ENCODE peak calls at places on chromosome X, in eight cellular contexts. One of them, this sample, is unnamed.

GRCh38 chrX:136662104-136662503 is 14.1 kb downstream of the CD40LG start:
- DNase-seq in endodermal cell: no peak
- DNase-seq in coronary artery: no peak
- DNase-seq in HCT116: no peak
- DNase-seq in IMR-90: no peak
- DNase-seq in psoas muscle: no peak
- DNase-seq in CD8-positive, alpha-beta T cell: no peak
- DNase-seq in neural progenitor cell: no peak
- DNase-seq in this sample: no peak

GRCh38 chrX:11334165-11334564 is 41.0 kb downstream of the AMELX start:
- DNase-seq in endodermal cell: no peak
- DNase-seq in coronary artery: no peak
- DNase-seq in HCT116: no peak
- DNase-seq in IMR-90: peak; percentile 38
- DNase-seq in psoas muscle: no peak
- DNase-seq in CD8-positive, alpha-beta T cell: no peak
- DNase-seq in neural progenitor cell: no peak
- DNase-seq in this sample: no peak

GRCh38 chrX:109374276-109374960 is 107.5 kb downstream of the GUCY2F start:
- DNase-seq in endodermal cell: peak; percentile 47
- DNase-seq in coronary artery: no peak
- DNase-seq in HCT116: no peak
- DNase-seq in IMR-90: no peak
- DNase-seq in psoas muscle: no peak
- DNase-seq in CD8-positive, alpha-beta T cell: no peak
- DNase-seq in neural progenitor cell: no peak
- DNase-seq in this sample: peak; percentile 36

GRCh38 chrX:71541546-71542022 is 8.7 kb downstream of the OGT start:
- DNase-seq in endodermal cell: no peak
- DNase-seq in coronary artery: no peak
- DNase-seq in HCT116: no peak
- DNase-seq in IMR-90: peak; percentile 75
- DNase-seq in psoas muscle: no peak
- DNase-seq in CD8-positive, alpha-beta T cell: no peak
- DNase-seq in neural progenitor cell: no peak
- DNase-seq in this sample: no peak

GRCh38 chrX:27445438-27445837 is 17.7 kb downstream of the PPP4R3C start:
- DNase-seq in endodermal cell: no peak
- DNase-seq in coronary artery: no peak
- DNase-seq in HCT116: no peak
- DNase-seq in IMR-90: no peak
- DNase-seq in psoas muscle: no peak
- DNase-seq in CD8-positive, alpha-beta T cell: no peak
- DNase-seq in neural progenitor cell: no peak
- DNase-seq in this sample: no peak

GRCh38 chrX:7346021-7346420 is 198.1 kb upstream of the PUDP start:
- DNase-seq in endodermal cell: no peak
- DNase-seq in coronary artery: no peak
- DNase-seq in HCT116: no peak
- DNase-seq in IMR-90: peak; percentile 73
- DNase-seq in psoas muscle: no peak
- DNase-seq in CD8-positive, alpha-beta T cell: no peak
- DNase-seq in neural progenitor cell: no peak
- DNase-seq in this sample: no peak

GRCh38 chrX:111083101-111083500 is 12.9 kb upstream of the PAK3 start:
- DNase-seq in endodermal cell: no peak
- DNase-seq in coronary artery: no peak
- DNase-seq in HCT116: no peak
- DNase-seq in IMR-90: no peak
- DNase-seq in psoas muscle: no peak
- DNase-seq in CD8-positive, alpha-beta T cell: no peak
- DNase-seq in neural progenitor cell: no peak
- DNase-seq in this sample: no peak

GRCh38 chrX:7132335-7133035 is 15.0 kb upstream of the STS start:
- DNase-seq in endodermal cell: peak; percentile 86
- DNase-seq in coronary artery: no peak
- DNase-seq in HCT116: peak; percentile 56
- DNase-seq in IMR-90: peak; percentile 73
- DNase-seq in psoas muscle: no peak
- DNase-seq in CD8-positive, alpha-beta T cell: no peak
- DNase-seq in neural progenitor cell: peak; percentile 42
- DNase-seq in this sample: peak; percentile 79

GRCh38 chrX:103488794-103489193 is 30.5 kb downstream of the RAB40A start:
- DNase-seq in endodermal cell: no peak
- DNase-seq in coronary artery: no peak
- DNase-seq in HCT116: no peak
- DNase-seq in IMR-90: no peak
- DNase-seq in psoas muscle: no peak
- DNase-seq in CD8-positive, alpha-beta T cell: no peak
- DNase-seq in neural progenitor cell: no peak
- DNase-seq in this sample: no peak

GRCh38 chrX:23742174-23742692 is 843 bp downstream of the ACOT9 start:
- DNase-seq in endodermal cell: peak; percentile 66
- DNase-seq in coronary artery: no peak
- DNase-seq in HCT116: no peak
- DNase-seq in IMR-90: peak; percentile 74
- DNase-seq in psoas muscle: peak; percentile 80
- DNase-seq in CD8-positive, alpha-beta T cell: no peak
- DNase-seq in neural progenitor cell: peak; percentile 36
- DNase-seq in this sample: peak; percentile 40

GRCh38 chrX:103398321-103398937 is 22.1 kb downstream of the BEX3 start:
- DNase-seq in endodermal cell: no peak
- DNase-seq in coronary artery: no peak
- DNase-seq in HCT116: peak; percentile 37
- DNase-seq in IMR-90: peak; percentile 86
- DNase-seq in psoas muscle: no peak
- DNase-seq in CD8-positive, alpha-beta T cell: no peak
- DNase-seq in neural progenitor cell: no peak
- DNase-seq in this sample: no peak

GRCh38 chrX:45196701-45197100 is 4.0 kb downstream of the DIPK2B start:
- DNase-seq in endodermal cell: no peak
- DNase-seq in coronary artery: no peak
- DNase-seq in HCT116: no peak
- DNase-seq in IMR-90: peak; percentile 61
- DNase-seq in psoas muscle: no peak
- DNase-seq in CD8-positive, alpha-beta T cell: no peak
- DNase-seq in neural progenitor cell: no peak
- DNase-seq in this sample: no peak

GRCh38 chrX:136199365-136199764 is 51.8 kb downstream of the MAP7D3 start:
- DNase-seq in endodermal cell: no peak
- DNase-seq in coronary artery: no peak
- DNase-seq in HCT116: no peak
- DNase-seq in IMR-90: peak; percentile 69
- DNase-seq in psoas muscle: no peak
- DNase-seq in CD8-positive, alpha-beta T cell: no peak
- DNase-seq in neural progenitor cell: no peak
- DNase-seq in this sample: no peak

GRCh38 chrX:110310896-110311295 is 7.0 kb downstream of the AMMECR1 start:
- DNase-seq in endodermal cell: no peak
- DNase-seq in coronary artery: no peak
- DNase-seq in HCT116: no peak
- DNase-seq in IMR-90: no peak
- DNase-seq in psoas muscle: no peak
- DNase-seq in CD8-positive, alpha-beta T cell: no peak
- DNase-seq in neural progenitor cell: no peak
- DNase-seq in this sample: no peak

GRCh38 chrX:150366951-150367545 is 3.9 kb downstream of the MAMLD1 start:
- DNase-seq in endodermal cell: no peak
- DNase-seq in coronary artery: peak; percentile 66
- DNase-seq in HCT116: no peak
- DNase-seq in IMR-90: peak; percentile 79
- DNase-seq in psoas muscle: no peak
- DNase-seq in CD8-positive, alpha-beta T cell: no peak
- DNase-seq in neural progenitor cell: no peak
- DNase-seq in this sample: no peak

GRCh38 chrX:118977424-118977823 is 3.0 kb downstream of the LONRF3 start:
- DNase-seq in endodermal cell: no peak
- DNase-seq in coronary artery: no peak
- DNase-seq in HCT116: no peak
- DNase-seq in IMR-90: no peak
- DNase-seq in psoas muscle: no peak
- DNase-seq in CD8-positive, alpha-beta T cell: no peak
- DNase-seq in neural progenitor cell: no peak
- DNase-seq in this sample: no peak

GRCh38 chrX:118976599-118977340 is 2.4 kb downstream of the LONRF3 start:
- DNase-seq in endodermal cell: peak; percentile 54
- DNase-seq in coronary artery: peak; percentile 78
- DNase-seq in HCT116: no peak
- DNase-seq in IMR-90: no peak
- DNase-seq in psoas muscle: peak; percentile 80
- DNase-seq in CD8-positive, alpha-beta T cell: peak; percentile 55
- DNase-seq in neural progenitor cell: no peak
- DNase-seq in this sample: no peak

GRCh38 chrX:118975831-118976598 is 1.6 kb downstream of the LONRF3 start:
- DNase-seq in endodermal cell: peak; percentile 69
- DNase-seq in coronary artery: peak; percentile 85
- DNase-seq in HCT116: no peak
- DNase-seq in IMR-90: peak; percentile 3
- DNase-seq in psoas muscle: peak; percentile 95
- DNase-seq in CD8-positive, alpha-beta T cell: peak; percentile 75
- DNase-seq in neural progenitor cell: peak; percentile 44
- DNase-seq in this sample: no peak

GRCh38 chrX:118974908-118975671 is 672 bp downstream of the LONRF3 start:
- DNase-seq in endodermal cell: peak; percentile 71
- DNase-seq in coronary artery: peak; percentile 76
- DNase-seq in HCT116: no peak
- DNase-seq in IMR-90: no peak
- DNase-seq in psoas muscle: peak; percentile 72
- DNase-seq in CD8-positive, alpha-beta T cell: peak; percentile 67
- DNase-seq in neural progenitor cell: peak; percentile 59
- DNase-seq in this sample: no peak

GRCh38 chrX:118978451-118978850 is 4.0 kb downstream of the LONRF3 start:
- DNase-seq in endodermal cell: no peak
- DNase-seq in coronary artery: no peak
- DNase-seq in HCT116: no peak
- DNase-seq in IMR-90: no peak
- DNase-seq in psoas muscle: no peak
- DNase-seq in CD8-positive, alpha-beta T cell: no peak
- DNase-seq in neural progenitor cell: no peak
- DNase-seq in this sample: no peak
- H3K27ac ChIP-seq in endodermal cell: no peak overlapping the region
- H3K27ac ChIP-seq in coronary artery: no peak overlapping the region
- H3K27ac ChIP-seq in HCT116: no peak overlapping the region
- H3K27ac ChIP-seq in IMR-90: no peak overlapping the region
- H3K27ac ChIP-seq in psoas muscle: peak overlapping the region; percentile 0
- H3K27ac ChIP-seq in CD8-positive, alpha-beta T cell: no peak overlapping the region
- H3K27ac ChIP-seq in neural progenitor cell: no peak overlapping the region
- H3K27ac ChIP-seq in this sample: no peak overlapping the region

GRCh38 chrX:17553961-17554482 is 179.0 kb downstream of the NHS start:
- DNase-seq in endodermal cell: no peak
- DNase-seq in coronary artery: no peak
- DNase-seq in HCT116: no peak
- DNase-seq in IMR-90: no peak
- DNase-seq in psoas muscle: no peak
- DNase-seq in CD8-positive, alpha-beta T cell: peak; percentile 21
- DNase-seq in neural progenitor cell: no peak
- DNase-seq in this sample: no peak
- H3K27ac ChIP-seq in endodermal cell: no peak overlapping the region
- H3K27ac ChIP-seq in coronary artery: peak overlapping the region; percentile 46
- H3K27ac ChIP-seq in HCT116: peak overlapping the region; percentile 20
- H3K27ac ChIP-seq in IMR-90: no peak overlapping the region
- H3K27ac ChIP-seq in psoas muscle: no peak overlapping the region
- H3K27ac ChIP-seq in CD8-positive, alpha-beta T cell: no peak overlapping the region
- H3K27ac ChIP-seq in neural progenitor cell: no peak overlapping the region
- H3K27ac ChIP-seq in this sample: peak overlapping the region; percentile 80

DNA sequence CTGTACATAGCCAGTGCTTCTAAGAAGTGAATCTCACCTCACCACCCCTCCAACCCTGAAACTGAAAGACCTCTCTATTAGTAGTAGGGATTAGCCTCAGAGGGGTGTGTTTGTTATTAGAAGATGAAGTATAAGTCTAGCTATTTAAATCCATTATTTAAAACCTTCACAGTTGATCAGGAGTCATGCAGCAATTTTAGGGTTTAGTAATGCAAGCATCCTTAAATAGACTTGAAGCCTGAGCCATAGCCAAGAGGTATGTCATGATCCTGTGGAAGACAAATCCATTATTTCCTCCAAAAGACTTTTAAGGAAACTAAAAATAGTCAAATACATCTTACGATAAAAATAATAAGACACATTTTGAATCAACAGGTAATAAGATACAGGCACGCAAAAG is 67.8 kb downstream of the LUZP4 start:
- DNase-seq in endodermal cell: no peak
- DNase-seq in coronary artery: no peak
- DNase-seq in HCT116: no peak
- DNase-seq in IMR-90: peak; percentile 19
- DNase-seq in psoas muscle: no peak
- DNase-seq in CD8-positive, alpha-beta T cell: no peak
- DNase-seq in neural progenitor cell: no peak
- DNase-seq in this sample: no peak
- H3K27ac ChIP-seq in endodermal cell: no peak overlapping the region
- H3K27ac ChIP-seq in coronary artery: peak overlapping the region; percentile 77
- H3K27ac ChIP-seq in HCT116: no peak overlapping the region
- H3K27ac ChIP-seq in IMR-90: no peak overlapping the region
- H3K27ac ChIP-seq in psoas muscle: no peak overlapping the region
- H3K27ac ChIP-seq in CD8-positive, alpha-beta T cell: no peak overlapping the region
- H3K27ac ChIP-seq in neural progenitor cell: no peak overlapping the region
- H3K27ac ChIP-seq in this sample: no peak overlapping the region

GRCh38 chrX:119411959-119412358 is 12.8 kb downstream of the SLC25A43 start:
- DNase-seq in endodermal cell: peak; percentile 52
- DNase-seq in coronary artery: no peak
- DNase-seq in HCT116: no peak
- DNase-seq in IMR-90: no peak
- DNase-seq in psoas muscle: no peak
- DNase-seq in CD8-positive, alpha-beta T cell: no peak
- DNase-seq in neural progenitor cell: no peak
- DNase-seq in this sample: no peak

GRCh38 chrX:119407681-119408080 is 8.5 kb downstream of the SLC25A43 start:
- DNase-seq in endodermal cell: no peak
- DNase-seq in coronary artery: no peak
- DNase-seq in HCT116: no peak
- DNase-seq in IMR-90: peak; percentile 30
- DNase-seq in psoas muscle: no peak
- DNase-seq in CD8-positive, alpha-beta T cell: no peak
- DNase-seq in neural progenitor cell: no peak
- DNase-seq in this sample: no peak

GRCh38 chrX:119406739-119407138 is 7.6 kb downstream of the SLC25A43 start:
- DNase-seq in endodermal cell: no peak
- DNase-seq in coronary artery: no peak
- DNase-seq in HCT116: no peak
- DNase-seq in IMR-90: peak; percentile 34
- DNase-seq in psoas muscle: no peak
- DNase-seq in CD8-positive, alpha-beta T cell: no peak
- DNase-seq in neural progenitor cell: no peak
- DNase-seq in this sample: no peak

GRCh38 chrX:119410027-119410819 is 11.1 kb downstream of the SLC25A43 start:
- DNase-seq in endodermal cell: peak; percentile 55
- DNase-seq in coronary artery: no peak
- DNase-seq in HCT116: peak; percentile 49
- DNase-seq in IMR-90: peak; percentile 69
- DNase-seq in psoas muscle: peak; percentile 82
- DNase-seq in CD8-positive, alpha-beta T cell: no peak
- DNase-seq in neural progenitor cell: no peak
- DNase-seq in this sample: no peak

DNA sequence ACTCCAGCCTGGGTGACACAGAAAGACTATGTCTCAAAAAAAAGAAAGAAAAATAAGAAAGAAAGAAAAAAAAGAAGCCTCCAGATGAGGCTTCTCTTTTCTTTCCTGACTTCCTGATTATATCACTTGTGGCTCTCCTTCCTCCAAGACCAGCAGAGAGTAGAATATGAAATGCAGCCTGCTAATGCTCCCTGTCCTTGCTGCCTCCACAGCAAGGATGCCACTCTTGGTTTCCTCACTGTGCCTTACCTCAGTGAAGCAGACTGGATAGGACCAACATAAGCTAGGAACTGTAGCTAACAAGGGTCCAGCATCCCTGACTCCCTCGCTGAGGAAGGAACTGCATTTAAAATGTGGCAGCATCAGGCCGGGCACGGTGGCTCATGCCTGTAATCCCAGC is 11.7 kb downstream of the SLC25A43 start:
- DNase-seq in endodermal cell: no peak
- DNase-seq in coronary artery: no peak
- DNase-seq in HCT116: no peak
- DNase-seq in IMR-90: no peak
- DNase-seq in psoas muscle: no peak
- DNase-seq in CD8-positive, alpha-beta T cell: no peak
- DNase-seq in neural progenitor cell: no peak
- DNase-seq in this sample: no peak
- H3K27ac ChIP-seq in endodermal cell: no peak overlapping the region
- H3K27ac ChIP-seq in coronary artery: peak overlapping the region; percentile 11
- H3K27ac ChIP-seq in HCT116: peak overlapping the region; percentile 52
- H3K27ac ChIP-seq in IMR-90: no peak overlapping the region
- H3K27ac ChIP-seq in psoas muscle: no peak overlapping the region
- H3K27ac ChIP-seq in CD8-positive, alpha-beta T cell: no peak overlapping the region
- H3K27ac ChIP-seq in neural progenitor cell: no peak overlapping the region
- H3K27ac ChIP-seq in this sample: peak overlapping the region; percentile 18

This sample was measured in epithelial cell of prostate.